ENCODE peak calls at places on chromosomes 4 and X, in ten cellular contexts. One of them, this sample, is unnamed.
A peak's percentile ranks its signal among the peaks of the same experiment; 100 is the strongest.

GRCh38 chr4:40737882-40738281 is 11.9 kb upstream of the NSUN7 start:
- DNase-seq in endodermal cell: no peak
- DNase-seq in Peyer's patch: no peak
- DNase-seq in BJ: no peak
- DNase-seq in tibial nerve: no peak
- DNase-seq in AG04450: no peak
- DNase-seq in CD4-positive, alpha-beta T cell: no peak
- DNase-seq in right lobe of liver: no peak
- DNase-seq in upper lobe of left lung: no peak
- DNase-seq in A549: no peak
- DNase-seq in this sample: no peak

GRCh38 chr4:147498031-147498700 is 17.3 kb downstream of the EDNRA start:
- DNase-seq in CD4-positive, alpha-beta T cell: no peak
- DNase-seq in endodermal cell: no peak
- DNase-seq in Peyer's patch: no peak
- DNase-seq in right lobe of liver: no peak
- DNase-seq in upper lobe of left lung: no peak
- DNase-seq in AG04450: peak; percentile 55
- DNase-seq in tibial nerve: no peak
- DNase-seq in A549: no peak
- DNase-seq in BJ: no peak
- DNase-seq in this sample: no peak

GRCh38 chr4:121154103-121154515 is 10.0 kb downstream of the TNIP3 start:
- DNase-seq in endodermal cell: no peak
- DNase-seq in tibial nerve: no peak
- DNase-seq in BJ: no peak
- DNase-seq in upper lobe of left lung: no peak
- DNase-seq in A549: no peak
- DNase-seq in AG04450: no peak
- DNase-seq in CD4-positive, alpha-beta T cell: no peak
- DNase-seq in Peyer's patch: no peak
- DNase-seq in right lobe of liver: no peak
- DNase-seq in this sample: no peak

GRCh38 chrX:119942831-119943184 is 743 bp downstream of the NKAP start:
- DNase-seq in CD4-positive, alpha-beta T cell: no peak
- DNase-seq in right lobe of liver: no peak
- DNase-seq in A549: peak; percentile 4
- DNase-seq in AG04450: no peak
- DNase-seq in tibial nerve: no peak
- DNase-seq in endodermal cell: no peak
- DNase-seq in BJ: no peak
- DNase-seq in upper lobe of left lung: no peak
- DNase-seq in Peyer's patch: no peak
- DNase-seq in this sample: no peak

GRCh38 chr4:15231265-15232091 is 196.4 kb upstream of the C1QTNF7 start:
- DNase-seq in BJ: no peak
- DNase-seq in right lobe of liver: peak; percentile 82
- DNase-seq in tibial nerve: peak; percentile 97
- DNase-seq in upper lobe of left lung: no peak
- DNase-seq in A549: peak; percentile 69
- DNase-seq in endodermal cell: peak; percentile 93
- DNase-seq in Peyer's patch: peak; percentile 74
- DNase-seq in AG04450: peak; percentile 79
- DNase-seq in CD4-positive, alpha-beta T cell: peak; percentile 69
- DNase-seq in this sample: peak; percentile 59

GRCh38 chr4:182454440-182455013 is 211.3 kb downstream of the TENM3 start:
- DNase-seq in A549: no peak
- DNase-seq in endodermal cell: no peak
- DNase-seq in right lobe of liver: no peak
- DNase-seq in upper lobe of left lung: no peak
- DNase-seq in BJ: no peak
- DNase-seq in AG04450: no peak
- DNase-seq in tibial nerve: no peak
- DNase-seq in CD4-positive, alpha-beta T cell: no peak
- DNase-seq in Peyer's patch: no peak
- DNase-seq in this sample: no peak

GRCh38 chr4:188270273-188271069 is 131.2 kb downstream of the TRIML1 start:
- DNase-seq in CD4-positive, alpha-beta T cell: no peak
- DNase-seq in tibial nerve: no peak
- DNase-seq in A549: no peak
- DNase-seq in right lobe of liver: no peak
- DNase-seq in Peyer's patch: no peak
- DNase-seq in endodermal cell: peak; percentile 79
- DNase-seq in upper lobe of left lung: peak; percentile 65
- DNase-seq in AG04450: no peak
- DNase-seq in BJ: no peak
- DNase-seq in this sample: no peak

GRCh38 chr4:183588169-183588675 is 70.8 kb downstream of the RWDD4 start:
- DNase-seq in right lobe of liver: no peak
- DNase-seq in tibial nerve: peak; percentile 51
- DNase-seq in BJ: no peak
- DNase-seq in AG04450: peak; percentile 11
- DNase-seq in endodermal cell: no peak
- DNase-seq in Peyer's patch: no peak
- DNase-seq in CD4-positive, alpha-beta T cell: no peak
- DNase-seq in upper lobe of left lung: no peak
- DNase-seq in A549: no peak
- DNase-seq in this sample: no peak

GRCh38 chr4:74105656-74106275 is 6.8 kb upstream of the CXCL2 start:
- DNase-seq in CD4-positive, alpha-beta T cell: no peak
- DNase-seq in right lobe of liver: no peak
- DNase-seq in A549: no peak
- DNase-seq in upper lobe of left lung: no peak
- DNase-seq in Peyer's patch: no peak
- DNase-seq in BJ: no peak
- DNase-seq in AG04450: no peak
- DNase-seq in endodermal cell: no peak
- DNase-seq in tibial nerve: no peak
- DNase-seq in this sample: no peak

GRCh38 chr4:45971108-45971507 is 152.7 kb downstream of the GABRG1 start:
- DNase-seq in Peyer's patch: no peak
- DNase-seq in A549: no peak
- DNase-seq in BJ: no peak
- DNase-seq in AG04450: no peak
- DNase-seq in right lobe of liver: no peak
- DNase-seq in upper lobe of left lung: no peak
- DNase-seq in CD4-positive, alpha-beta T cell: no peak
- DNase-seq in endodermal cell: no peak
- DNase-seq in tibial nerve: no peak
- DNase-seq in this sample: no peak

GRCh38 chr4:14188214-14188613 is 560.7 kb upstream of the BOD1L1 start:
- DNase-seq in AG04450: no peak
- DNase-seq in tibial nerve: no peak
- DNase-seq in A549: no peak
- DNase-seq in right lobe of liver: no peak
- DNase-seq in CD4-positive, alpha-beta T cell: no peak
- DNase-seq in upper lobe of left lung: no peak
- DNase-seq in Peyer's patch: no peak
- DNase-seq in endodermal cell: no peak
- DNase-seq in BJ: no peak
- DNase-seq in this sample: no peak

GRCh38 chrX:138858438-138858837 is 146.9 kb upstream of the FGF13 start:
- DNase-seq in BJ: no peak
- DNase-seq in A549: no peak
- DNase-seq in endodermal cell: no peak
- DNase-seq in upper lobe of left lung: no peak
- DNase-seq in right lobe of liver: no peak
- DNase-seq in Peyer's patch: no peak
- DNase-seq in tibial nerve: no peak
- DNase-seq in AG04450: peak; percentile 3
- DNase-seq in CD4-positive, alpha-beta T cell: no peak
- DNase-seq in this sample: no peak

GRCh38 chrX:131677655-131678628 is 134.1 kb downstream of the OR13H1 start:
- DNase-seq in tibial nerve: no peak
- DNase-seq in BJ: no peak
- DNase-seq in endodermal cell: peak; percentile 88
- DNase-seq in upper lobe of left lung: peak; percentile 17
- DNase-seq in right lobe of liver: peak; percentile 39
- DNase-seq in Peyer's patch: peak; percentile 28
- DNase-seq in CD4-positive, alpha-beta T cell: peak; percentile 15
- DNase-seq in A549: peak; percentile 38
- DNase-seq in AG04450: no peak
- DNase-seq in this sample: peak; percentile 65

GRCh38 chrX:131671714-131672113 is 127.8 kb downstream of the OR13H1 start:
- DNase-seq in Peyer's patch: no peak
- DNase-seq in right lobe of liver: no peak
- DNase-seq in endodermal cell: no peak
- DNase-seq in A549: no peak
- DNase-seq in tibial nerve: no peak
- DNase-seq in AG04450: no peak
- DNase-seq in BJ: no peak
- DNase-seq in CD4-positive, alpha-beta T cell: no peak
- DNase-seq in upper lobe of left lung: no peak
- DNase-seq in this sample: no peak

DNA sequence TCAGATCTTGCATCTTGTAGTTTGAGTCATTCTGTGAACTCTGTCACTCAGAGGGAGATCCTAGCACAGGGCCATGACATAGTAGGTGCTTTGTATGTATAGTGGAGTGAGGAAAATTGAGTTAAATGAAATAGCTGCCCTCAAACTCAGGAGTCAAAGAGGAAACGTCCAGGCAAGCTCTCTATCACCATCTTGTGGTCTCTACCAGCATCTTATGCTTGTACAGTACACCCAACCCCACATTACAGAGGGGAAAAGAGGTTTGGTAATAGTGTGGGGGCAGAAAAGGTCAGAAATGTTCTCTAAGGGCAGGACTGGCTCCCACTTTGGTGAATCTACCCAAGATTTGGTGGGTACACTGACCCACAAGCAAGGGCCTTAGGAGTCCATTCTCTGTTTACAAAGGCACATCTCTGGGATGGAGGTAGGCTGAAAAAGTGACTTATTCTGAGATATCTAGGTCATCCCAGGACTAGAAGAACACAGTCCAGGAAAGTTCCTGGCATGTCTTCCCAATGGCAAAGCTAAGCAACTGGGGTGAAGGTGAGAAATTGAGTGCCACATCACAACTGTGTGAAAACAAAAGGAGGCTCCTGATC is 131.8 kb downstream of the OR13H1 start:
- DNase-seq in BJ: no peak
- DNase-seq in right lobe of liver: no peak
- DNase-seq in endodermal cell: peak; percentile 49
- DNase-seq in tibial nerve: no peak
- DNase-seq in A549: peak; percentile 34
- DNase-seq in upper lobe of left lung: no peak
- DNase-seq in Peyer's patch: no peak
- DNase-seq in AG04450: no peak
- DNase-seq in CD4-positive, alpha-beta T cell: no peak
- DNase-seq in this sample: no peak
- TF ChIP-seq CTCF in BJ: peak; percentile 32
- TF ChIP-seq CTCF in right lobe of liver: peak; percentile 48
- TF ChIP-seq CTCF in endodermal cell: peak; percentile 91
- TF ChIP-seq CTCF in tibial nerve: no peak
- TF ChIP-seq CTCF in A549: peak; percentile 56
- TF ChIP-seq CTCF in upper lobe of left lung: no peak
- TF ChIP-seq CTCF in Peyer's patch: no peak
- TF ChIP-seq CTCF in AG04450: peak; percentile 20
- TF ChIP-seq CTCF in CD4-positive, alpha-beta T cell: no peak
- TF ChIP-seq CTCF in this sample: peak; percentile 17

DNA sequence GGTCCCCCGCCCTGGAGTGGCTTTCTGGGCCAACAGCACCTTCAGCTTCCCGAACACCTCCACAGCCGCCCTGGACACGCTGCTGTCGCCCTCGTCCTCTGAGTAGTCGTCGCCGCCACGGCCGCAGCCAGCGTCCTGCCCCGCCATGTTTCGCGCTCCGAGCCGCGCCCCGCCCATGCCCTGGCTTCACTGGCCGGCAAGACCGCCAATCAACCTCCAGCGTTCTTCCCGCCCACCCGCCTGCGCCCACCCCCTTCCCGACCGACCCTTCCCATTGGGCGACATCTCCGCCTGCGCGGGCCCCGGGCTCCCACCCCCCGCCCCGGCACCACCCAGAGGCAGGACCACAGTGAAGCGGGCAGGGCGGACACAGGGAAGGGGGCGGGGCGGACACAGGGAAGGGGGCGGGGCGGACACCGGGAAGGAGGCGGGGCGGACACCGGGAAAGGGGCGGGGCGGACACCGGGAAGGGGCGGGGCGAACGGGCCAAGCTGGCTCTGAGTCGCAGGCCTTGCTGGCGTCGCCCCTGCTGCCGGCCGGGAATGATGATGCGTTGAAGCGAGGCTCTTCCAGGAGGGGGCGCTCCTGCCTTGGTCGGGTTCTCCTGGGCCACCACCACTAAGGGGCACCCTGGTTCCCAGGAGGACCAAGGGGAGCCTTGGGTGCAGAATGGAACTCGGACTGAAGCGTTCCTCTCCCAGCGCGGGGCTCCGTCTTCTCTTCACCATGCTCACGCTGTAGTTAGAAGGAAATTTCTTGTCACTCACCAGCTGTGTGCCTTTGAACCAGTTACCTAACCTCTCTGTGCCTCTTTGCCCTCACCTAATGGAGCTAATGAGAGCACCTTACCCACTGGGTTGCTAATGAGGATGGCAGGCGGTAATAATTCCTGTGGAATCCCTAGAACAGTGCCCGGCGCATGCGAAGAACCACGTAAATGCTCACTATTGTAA is at the start of gene HAUS7:
- DNase-seq in AG04450: peak; percentile 70
- DNase-seq in CD4-positive, alpha-beta T cell: peak; percentile 83
- DNase-seq in BJ: no peak
- DNase-seq in upper lobe of left lung: peak; percentile 97
- DNase-seq in right lobe of liver: peak; percentile 89
- DNase-seq in A549: peak; percentile 93
- DNase-seq in tibial nerve: peak; percentile 82
- DNase-seq in Peyer's patch: peak; percentile 80
- DNase-seq in endodermal cell: peak; percentile 96
- DNase-seq in this sample: peak; percentile 96
- TF ChIP-seq CTCF in AG04450: peak; percentile 69
- TF ChIP-seq CTCF in CD4-positive, alpha-beta T cell: peak; percentile 56
- TF ChIP-seq CTCF in BJ: peak; percentile 75
- TF ChIP-seq CTCF in upper lobe of left lung: peak; percentile 81
- TF ChIP-seq CTCF in right lobe of liver: peak; percentile 62
- TF ChIP-seq CTCF in A549: peak; percentile 77
- TF ChIP-seq CTCF in tibial nerve: peak; percentile 82
- TF ChIP-seq CTCF in Peyer's patch: peak; percentile 40
- TF ChIP-seq CTCF in endodermal cell: peak; percentile 78
- TF ChIP-seq CTCF in this sample: peak; percentile 37

DNA sequence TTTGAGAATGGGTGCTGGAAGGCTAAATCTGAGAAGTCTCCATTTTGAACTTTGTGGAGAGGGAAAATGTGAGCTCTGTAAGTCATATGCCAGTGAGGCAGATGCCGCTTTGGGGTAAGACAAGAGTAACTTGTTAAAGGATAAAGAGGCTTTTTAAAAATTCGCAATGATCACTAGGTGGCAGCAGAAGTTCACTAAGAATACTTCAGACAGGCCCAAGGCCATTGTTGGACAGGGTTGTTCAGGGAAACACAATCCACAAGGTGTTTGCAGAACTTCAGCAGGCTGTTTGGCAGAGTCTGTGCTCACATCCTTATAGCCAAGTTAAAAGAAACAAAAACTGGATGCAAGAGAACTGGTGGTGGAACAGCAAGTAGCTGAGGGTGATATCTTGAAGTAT is 13.7 kb upstream of the PIGA start:
- DNase-seq in A549: peak; percentile 72
- DNase-seq in endodermal cell: peak; percentile 74
- DNase-seq in right lobe of liver: no peak
- DNase-seq in BJ: peak; percentile 15
- DNase-seq in tibial nerve: peak; percentile 67
- DNase-seq in AG04450: peak; percentile 53
- DNase-seq in Peyer's patch: no peak
- DNase-seq in CD4-positive, alpha-beta T cell: no peak
- DNase-seq in upper lobe of left lung: no peak
- DNase-seq in this sample: peak; percentile 41
- TF ChIP-seq CTCF in A549: peak; percentile 57
- TF ChIP-seq CTCF in endodermal cell: peak; percentile 80
- TF ChIP-seq CTCF in right lobe of liver: peak; percentile 67
- TF ChIP-seq CTCF in BJ: peak; percentile 45
- TF ChIP-seq CTCF in tibial nerve: peak; percentile 55
- TF ChIP-seq CTCF in AG04450: peak; percentile 52
- TF ChIP-seq CTCF in Peyer's patch: no peak
- TF ChIP-seq CTCF in CD4-positive, alpha-beta T cell: peak; percentile 56
- TF ChIP-seq CTCF in upper lobe of left lung: peak; percentile 48
- TF ChIP-seq CTCF in this sample: peak; percentile 49

GRCh38 chr4:174826660-174827059 is 2.4 kb downstream of the GLRA3 start:
- DNase-seq in endodermal cell: no peak
- DNase-seq in upper lobe of left lung: no peak
- DNase-seq in Peyer's patch: no peak
- DNase-seq in right lobe of liver: no peak
- DNase-seq in BJ: no peak
- DNase-seq in A549: no peak
- DNase-seq in AG04450: no peak
- DNase-seq in tibial nerve: no peak
- DNase-seq in CD4-positive, alpha-beta T cell: no peak
- DNase-seq in this sample: no peak
- TF ChIP-seq CTCF in endodermal cell: peak; percentile 55
- TF ChIP-seq CTCF in upper lobe of left lung: no peak
- TF ChIP-seq CTCF in Peyer's patch: no peak
- TF ChIP-seq CTCF in right lobe of liver: no peak
- TF ChIP-seq CTCF in BJ: no peak
- TF ChIP-seq CTCF in A549: no peak
- TF ChIP-seq CTCF in AG04450: no peak
- TF ChIP-seq CTCF in tibial nerve: no peak
- TF ChIP-seq CTCF in CD4-positive, alpha-beta T cell: no peak
- TF ChIP-seq CTCF in this sample: no peak

This sample was measured in B cell.